ENCODE peak calls at places on chromosome 20, in ten cellular contexts. B is naive thymus-derived CD8-positive, alpha-beta T cell; M is EL; J is PC-9; C is NCI-H1105; P is right lobe of liver; X is ovary; H is GF-D8; D is 8988T; Q is T-cell. F is an unnamed sample.

GRCh38 chr20:31901615-31902014 is 31.2 kb downstream of the TTLL9 start:
- DNase-seq in B (no peak), M (no peak), J (no peak), C (no peak), P (no peak), X (no peak), H (no peak), D (no peak), Q (no peak), F (peak; percentile 12)

GRCh38 chr20:1945134-1945618 is 48.7 kb downstream of the PDYN start:
- DNase-seq in B (no peak), M (no peak), J (no peak), C (no peak), P (peak; percentile 94), X (peak; percentile 68), H (peak; percentile 94), D (no peak), Q (no peak), F (no peak)

GRCh38 chr20:43853174-43853803 is 61.4 kb upstream of the TOX2 start:
- DNase-seq in B (no peak), M (peak; percentile 24), J (no peak), C (no peak), P (no peak), X (no peak), H (no peak), D (no peak), Q (no peak), F (no peak)

GRCh38 chr20:1897965-1898464 is 2.8 kb downstream of the SIRPA start:
- DNase-seq in B (no peak), M (no peak), J (no peak), C (no peak), P (no peak), X (no peak), H (peak; percentile 68), D (no peak), Q (no peak), F (no peak)

GRCh38 chr20:12740647-12741046 is 268.1 kb upstream of the SPTLC3 start:
- DNase-seq in B (no peak), M (no peak), J (no peak), C (no peak), P (no peak), X (no peak), H (no peak), D (no peak), Q (no peak), F (no peak)

GRCh38 chr20:34938466-34939163 is 17.0 kb downstream of the GSS start:
- DNase-seq in B (no peak), M (no peak), J (no peak), C (no peak), P (peak; percentile 72), X (peak; percentile 47), H (peak; percentile 85), D (no peak), Q (no peak), F (no peak)

GRCh38 chr20:38779247-38780097 is 26.0 kb upstream of the PPP1R16B start:
- DNase-seq in B (no peak), M (no peak), J (peak; percentile 62), C (no peak), P (no peak), X (no peak), H (no peak), D (no peak), Q (no peak), F (peak; percentile 76)

GRCh38 chr20:40945754-40946451 is 82.7 kb upstream of the TOP1 start:
- DNase-seq in B (no peak), M (peak; percentile 40), J (peak; percentile 18), C (peak; percentile 37), P (no peak), X (peak; percentile 59), H (no peak), D (peak; percentile 70), Q (no peak), F (peak; percentile 81)

GRCh38 chr20:48735112-48735511 is 92.7 kb downstream of the PREX1 start:
- DNase-seq in B (no peak), M (no peak), J (no peak), C (no peak), P (no peak), X (no peak), H (peak; percentile 25), D (no peak), Q (no peak), F (no peak)

F was measured in H9.